ENCODE peak calls at places on chromosomes 12 and 14, in eight cellular contexts. One of them, this sample, is unnamed.

GRCh38 chr14:101230851-101231550 is 327.5 kb upstream of the RTL1 start:
- DNase-seq in GM20000: no peak
- DNase-seq in HEK293T: no peak
- DNase-seq in mesothelial cell of epicardium: no peak
- DNase-seq in retinal pigment epithelial cell: no peak
- DNase-seq in naive thymus-derived CD8-positive, alpha-beta T cell: no peak
- DNase-seq in heart left ventricle: no peak
- DNase-seq in foreskin fibroblast: no peak
- DNase-seq in this sample: no peak

GRCh38 chr14:102778616-102779351 is 1.5 kb downstream of the TRAF3 start:
- DNase-seq in GM20000: no peak
- DNase-seq in HEK293T: no peak
- DNase-seq in mesothelial cell of epicardium: no peak
- DNase-seq in retinal pigment epithelial cell: no peak
- DNase-seq in naive thymus-derived CD8-positive, alpha-beta T cell: no peak
- DNase-seq in heart left ventricle: no peak
- DNase-seq in foreskin fibroblast: no peak
- DNase-seq in this sample: no peak

GRCh38 chr14:106879241-106879640 is 1352.9 kb downstream of the TMEM121 start:
- DNase-seq in GM20000: peak
- DNase-seq in HEK293T: no peak
- DNase-seq in mesothelial cell of epicardium: no peak
- DNase-seq in retinal pigment epithelial cell: no peak
- DNase-seq in naive thymus-derived CD8-positive, alpha-beta T cell: peak
- DNase-seq in heart left ventricle: no peak
- DNase-seq in foreskin fibroblast: no peak
- DNase-seq in this sample: no peak

GRCh38 chr12:92340441-92341332 is 195.0 kb upstream of the BTG1 start:
- DNase-seq in GM20000: no peak
- DNase-seq in HEK293T: peak
- DNase-seq in mesothelial cell of epicardium: no peak
- DNase-seq in retinal pigment epithelial cell: no peak
- DNase-seq in naive thymus-derived CD8-positive, alpha-beta T cell: no peak
- DNase-seq in heart left ventricle: no peak
- DNase-seq in foreskin fibroblast: no peak
- DNase-seq in this sample: no peak

GRCh38 chr12:67269632-67270578 is 747 bp downstream of the CAND1 start:
- DNase-seq in GM20000: peak
- DNase-seq in HEK293T: peak
- DNase-seq in mesothelial cell of epicardium: peak
- DNase-seq in retinal pigment epithelial cell: peak
- DNase-seq in naive thymus-derived CD8-positive, alpha-beta T cell: peak
- DNase-seq in heart left ventricle: peak
- DNase-seq in foreskin fibroblast: peak
- DNase-seq in this sample: peak

GRCh38 chr12:104930388-104931326 is 27.4 kb downstream of the SLC41A2 start:
- DNase-seq in GM20000: peak
- DNase-seq in HEK293T: no peak
- DNase-seq in mesothelial cell of epicardium: no peak
- DNase-seq in retinal pigment epithelial cell: no peak
- DNase-seq in naive thymus-derived CD8-positive, alpha-beta T cell: no peak
- DNase-seq in heart left ventricle: no peak
- DNase-seq in foreskin fibroblast: peak
- DNase-seq in this sample: no peak

GRCh38 chr14:25371053-25371452 is 321.1 kb upstream of the STXBP6 start:
- DNase-seq in GM20000: no peak
- DNase-seq in HEK293T: no peak
- DNase-seq in mesothelial cell of epicardium: no peak
- DNase-seq in retinal pigment epithelial cell: no peak
- DNase-seq in naive thymus-derived CD8-positive, alpha-beta T cell: no peak
- DNase-seq in heart left ventricle: no peak
- DNase-seq in foreskin fibroblast: no peak
- DNase-seq in this sample: peak

GRCh38 chr12:65649126-65649525 is 175.2 kb upstream of the HMGA2 start:
- DNase-seq in GM20000: no peak
- DNase-seq in HEK293T: no peak
- DNase-seq in mesothelial cell of epicardium: no peak
- DNase-seq in retinal pigment epithelial cell: peak
- DNase-seq in naive thymus-derived CD8-positive, alpha-beta T cell: no peak
- DNase-seq in heart left ventricle: no peak
- DNase-seq in foreskin fibroblast: peak
- DNase-seq in this sample: peak

GRCh38 chr12:111766608-111767361 is at the start of gene ALDH2:
- DNase-seq in GM20000: peak
- DNase-seq in HEK293T: peak
- DNase-seq in mesothelial cell of epicardium: peak
- DNase-seq in retinal pigment epithelial cell: no peak
- DNase-seq in naive thymus-derived CD8-positive, alpha-beta T cell: peak
- DNase-seq in heart left ventricle: peak
- DNase-seq in foreskin fibroblast: peak
- DNase-seq in this sample: peak

GRCh38 chr12:57104292-57104910 is 6.8 kb downstream of the STAT6 start:
- DNase-seq in GM20000: no peak
- DNase-seq in HEK293T: no peak
- DNase-seq in mesothelial cell of epicardium: no peak
- DNase-seq in retinal pigment epithelial cell: no peak
- DNase-seq in naive thymus-derived CD8-positive, alpha-beta T cell: no peak
- DNase-seq in heart left ventricle: no peak
- DNase-seq in foreskin fibroblast: no peak
- DNase-seq in this sample: peak

GRCh38 chr12:111453071-111453989 is 47.6 kb downstream of the SH2B3 start:
- DNase-seq in GM20000: no peak
- DNase-seq in HEK293T: no peak
- DNase-seq in mesothelial cell of epicardium: no peak
- DNase-seq in retinal pigment epithelial cell: no peak
- DNase-seq in naive thymus-derived CD8-positive, alpha-beta T cell: no peak
- DNase-seq in heart left ventricle: no peak
- DNase-seq in foreskin fibroblast: peak
- DNase-seq in this sample: no peak

GRCh38 chr12:6326316-6326959 is 15.4 kb downstream of the TNFRSF1A start:
- DNase-seq in GM20000: peak
- DNase-seq in HEK293T: peak
- DNase-seq in mesothelial cell of epicardium: no peak
- DNase-seq in retinal pigment epithelial cell: no peak
- DNase-seq in naive thymus-derived CD8-positive, alpha-beta T cell: no peak
- DNase-seq in heart left ventricle: peak
- DNase-seq in foreskin fibroblast: peak
- DNase-seq in this sample: peak

GRCh38 chr14:75003250-75004027 is 718 bp downstream of the EIF2B2 start:
- DNase-seq in GM20000: no peak
- DNase-seq in HEK293T: no peak
- DNase-seq in mesothelial cell of epicardium: peak
- DNase-seq in retinal pigment epithelial cell: no peak
- DNase-seq in naive thymus-derived CD8-positive, alpha-beta T cell: no peak
- DNase-seq in heart left ventricle: no peak
- DNase-seq in foreskin fibroblast: peak
- DNase-seq in this sample: no peak

GRCh38 chr14:35161231-35161630 is 38.9 kb downstream of the PRORP start:
- DNase-seq in GM20000: no peak
- DNase-seq in HEK293T: no peak
- DNase-seq in mesothelial cell of epicardium: no peak
- DNase-seq in retinal pigment epithelial cell: no peak
- DNase-seq in naive thymus-derived CD8-positive, alpha-beta T cell: no peak
- DNase-seq in heart left ventricle: no peak
- DNase-seq in foreskin fibroblast: no peak
- DNase-seq in this sample: no peak

GRCh38 chr12:1662761-1663439 is 28.0 kb upstream of the ADIPOR2 start:
- DNase-seq in GM20000: peak
- DNase-seq in HEK293T: peak
- DNase-seq in mesothelial cell of epicardium: peak
- DNase-seq in retinal pigment epithelial cell: no peak
- DNase-seq in naive thymus-derived CD8-positive, alpha-beta T cell: no peak
- DNase-seq in heart left ventricle: no peak
- DNase-seq in foreskin fibroblast: peak
- DNase-seq in this sample: peak

GRCh38 chr12:30909088-30909688 is 17.4 kb upstream of the TSPAN11 start:
- DNase-seq in GM20000: no peak
- DNase-seq in HEK293T: no peak
- DNase-seq in mesothelial cell of epicardium: no peak
- DNase-seq in retinal pigment epithelial cell: no peak
- DNase-seq in naive thymus-derived CD8-positive, alpha-beta T cell: no peak
- DNase-seq in heart left ventricle: no peak
- DNase-seq in foreskin fibroblast: peak
- DNase-seq in this sample: no peak

GRCh38 chr14:43475762-43476161 is 1031.3 kb downstream of the FSCB start:
- DNase-seq in GM20000: no peak
- DNase-seq in HEK293T: no peak
- DNase-seq in mesothelial cell of epicardium: no peak
- DNase-seq in retinal pigment epithelial cell: no peak
- DNase-seq in naive thymus-derived CD8-positive, alpha-beta T cell: no peak
- DNase-seq in heart left ventricle: no peak
- DNase-seq in foreskin fibroblast: no peak
- DNase-seq in this sample: no peak

GRCh38 chr12:11716794-11717532 is 67.5 kb downstream of the ETV6 start:
- DNase-seq in GM20000: no peak
- DNase-seq in HEK293T: no peak
- DNase-seq in mesothelial cell of epicardium: no peak
- DNase-seq in retinal pigment epithelial cell: no peak
- DNase-seq in naive thymus-derived CD8-positive, alpha-beta T cell: no peak
- DNase-seq in heart left ventricle: no peak
- DNase-seq in foreskin fibroblast: peak
- DNase-seq in this sample: no peak